ENCODE peak calls at places on chromosomes 12 and 14, in five cellular contexts. X is endothelial cell of umbilical vein; Q is activated naive CD4-positive, alpha-beta T cell treated with anti-CD3 and anti-CD28 coated beads, Interleukin-2, amount 10 ng/mL, durations not matched to agents 7 days and 5 days; R is fibroblast of mammary gland; J is T-helper 9 cell. G is an unnamed sample.
A peak's percentile ranks its signal among the peaks of the same experiment; 100 is the strongest.

GRCh38 chr14:71703477-71703876 is 228.8 kb upstream of the RGS6 start:
- DNase-seq in X (no peak), Q (no peak), R (peak; percentile 66), J (no peak), G (no peak)

GRCh38 chr14:92121207-92121669 is 268 bp downstream of the NDUFB1 start:
- DNase-seq in X (peak; percentile 70), Q (no peak), R (peak; percentile 43), J (no peak), G (peak; percentile 50)

GRCh38 chr14:56821177-56821576 is 10.9 kb upstream of the OTX2 start:
- DNase-seq in X (no peak), Q (no peak), R (no peak), J (no peak), G (no peak)

GRCh38 chr12:87603727-87604126 is 425.5 kb downstream of the C12orf50 start:
- DNase-seq in X (no peak), Q (no peak), R (no peak), J (no peak), G (no peak)

GRCh38 chr12:15590180-15590826 is 198.9 kb downstream of the EPS8 start:
- DNase-seq in X (peak; percentile 70), Q (peak; percentile 58), R (peak; percentile 81), J (peak; percentile 8), G (peak; percentile 72)

GRCh38 chr14:106813477-106813823 is 1287.1 kb downstream of the TMEM121 start:
- DNase-seq in X (no peak), Q (no peak), R (no peak), J (no peak), G (no peak)

GRCh38 chr12:9899209-9899608 is 17.9 kb downstream of the KLRF2 start:
- DNase-seq in X (no peak), Q (no peak), R (no peak), J (no peak), G (no peak)

GRCh38 chr14:87002831-87003230 is 990.2 kb downstream of the GALC start:
- DNase-seq in X (no peak), Q (no peak), R (peak; percentile 15), J (no peak), G (no peak)

GRCh38 chr14:101201535-101202125 is 298.1 kb upstream of the RTL1 start:
- DNase-seq in X (no peak), Q (no peak), R (no peak), J (no peak), G (no peak)